ENCODE peak calls at places on chromosome 19, in six cellular contexts. D is Right ventricle myocardium superior; V is uterus; B is C1 segment of cervical spinal cord; W is H54; I is activated CD4-positive, alpha-beta T cell treated with anti-CD3 and anti-CD28 coated beads, Interleukin-2, amount 10 ng/mL, durations not matched to agents 7 days and 5 days. R is an unnamed sample.

GRCh38 chr19:36182612-36183454 is 30.6 kb upstream of the COX7A1 start:
- DNase-seq in I (no peak), B (no peak), D (no peak), W (no peak), V (no peak), R (no peak)

GRCh38 chr19:56595548-56595899 is 422 bp downstream of the ZNF71 start:
- DNase-seq in W (no peak), B (no peak), I (no peak), D (no peak), V (no peak), R (no peak)

GRCh38 chr19:11693505-11694499 is 44.9 kb downstream of the ZNF823 start:
- DNase-seq in V (no peak), D (no peak), W (peak; percentile 20), B (no peak), I (no peak), R (no peak)

GRCh38 chr19:42528354-42529247 is at the start of gene CEACAM1:
- DNase-seq in W (peak; percentile 40), V (peak; percentile 21), B (no peak), D (peak; percentile 61), I (peak; percentile 78), R (peak; percentile 60)

GRCh38 chr19:38319421-38320258 is at the start of gene KCNK6:
- DNase-seq in W (no peak), I (peak; percentile 55), V (peak; percentile 40), B (no peak), D (peak; percentile 69), R (no peak)

GRCh38 chr19:3793799-3794198 is 7.6 kb upstream of the MATK start:
- DNase-seq in B (no peak), V (no peak), I (no peak), D (no peak), W (no peak), R (no peak)

GRCh38 chr19:15246198-15246481 is 13.9 kb upstream of the EPHX3 start:
- DNase-seq in I (no peak), V (no peak), B (no peak), D (no peak), W (no peak), R (no peak)

GRCh38 chr19:33205531-33206260 is 11.6 kb downstream of the LRP3 start:
- DNase-seq in D (no peak), W (no peak), B (no peak), I (no peak), V (no peak), R (no peak)

GRCh38 chr19:16380314-16380695 is 55.7 kb downstream of the KLF2 start:
- DNase-seq in I (no peak), B (no peak), W (no peak), D (no peak), V (no peak), R (no peak)

GRCh38 chr19:30165228-30165813 is 206.9 kb upstream of the ZNF536 start:
- DNase-seq in W (no peak), B (no peak), I (no peak), V (no peak), D (no peak), R (no peak)

GRCh38 chr19:16660763-16661479 is at the start of gene TMEM38A:
- DNase-seq in W (peak; percentile 54), D (peak; percentile 70), V (peak; percentile 26), B (peak; percentile 34), I (peak; percentile 37), R (peak; percentile 44)

GRCh38 chr19:39518458-39518857 is 3.5 kb downstream of the SELENOV start:
- DNase-seq in I (no peak), D (no peak), B (no peak), W (no peak), V (no peak), R (no peak)

GRCh38 chr19:39805120-39805519 is 26.5 kb downstream of the LEUTX start:
- DNase-seq in I (no peak), D (no peak), V (no peak), B (no peak), W (no peak), R (no peak)

GRCh38 chr19:46616631-46617322 is 8.1 kb downstream of the PTGIR start:
- DNase-seq in I (peak; percentile 39), D (peak; percentile 78), B (no peak), V (no peak), W (no peak), R (no peak)

GRCh38 chr19:55365245-55365644 is 2.2 kb upstream of the GARIN5B start:
- DNase-seq in V (no peak), I (no peak), B (no peak), W (no peak), D (no peak), R (no peak)

GRCh38 chr19:11405846-11406643 is 13.1 kb downstream of the RGL3 start:
- DNase-seq in V (no peak), W (no peak), D (no peak), I (peak; percentile 30), B (no peak), R (no peak)

GRCh38 chr19:30153326-30154210 is 211.5 kb downstream of the URI1 start:
- DNase-seq in D (no peak), V (no peak), I (no peak), W (no peak), B (no peak), R (no peak)

GRCh38 chr19:56942749-56943148 is 102.2 kb upstream of the PEG3 start:
- DNase-seq in I (no peak), B (no peak), V (peak; percentile 38), D (peak; percentile 50), W (no peak), R (no peak)

GRCh38 chr19:35114656-35115537 is 726 bp upstream of the FXYD3 start:
- DNase-seq in I (peak; percentile 61), B (peak; percentile 91), V (peak; percentile 69), D (peak; percentile 86), W (peak; percentile 85), R (peak; percentile 33)

GRCh38 chr19:38990949-38991697 is 15.6 kb upstream of the FBXO17 start:
- DNase-seq in B (no peak), D (no peak), V (no peak), W (peak; percentile 49), I (no peak), R (no peak)

GRCh38 chr19:54311486-54311885 is 1.5 kb downstream of the LILRA5 start:
- DNase-seq in B (no peak), I (no peak), V (no peak), W (no peak), D (no peak), R (no peak)

GRCh38 chr19:18379803-18380747 is 5.9 kb upstream of the GDF15 start:
- DNase-seq in D (peak; percentile 90), V (peak; percentile 99), I (no peak), B (no peak), W (peak; percentile 81), R (no peak)

GRCh38 chr19:50401505-50402450 is 17.0 kb upstream of the SPIB start:
- DNase-seq in B (no peak), D (no peak), I (no peak), V (no peak), W (no peak), R (no peak)

GRCh38 chr19:13983213-13983889 is 22.8 kb downstream of the RFX1 start:
- DNase-seq in D (no peak), B (no peak), W (no peak), I (peak; percentile 34), V (no peak), R (no peak)

GRCh38 chr19:40739871-40740703 is 10.2 kb downstream of the ACTMAP start:
- DNase-seq in W (no peak), B (no peak), D (peak; percentile 35), V (no peak), I (no peak), R (no peak)

GRCh38 chr19:54191671-54192453 is 754 bp downstream of the TSEN34 start:
- DNase-seq in D (no peak), W (no peak), V (no peak), B (no peak), I (peak; percentile 28), R (no peak)

GRCh38 chr19:4284176-4284958 is 5.3 kb downstream of the SHD start:
- DNase-seq in D (no peak), W (peak; percentile 74), I (no peak), B (no peak), V (no peak), R (peak; percentile 33)

GRCh38 chr19:40445637-40445944 is 1.5 kb upstream of the SERTAD3 start:
- DNase-seq in V (no peak), B (no peak), W (no peak), D (no peak), I (no peak), R (no peak)

GRCh38 chr19:1079566-1080111 is 12.7 kb downstream of the ARHGAP45 start:
- DNase-seq in B (no peak), W (no peak), V (no peak), D (peak; percentile 42), I (peak; percentile 83), R (no peak)

GRCh38 chr19:4390017-4390861 is 10.1 kb downstream of the SH3GL1 start:
- DNase-seq in B (no peak), D (no peak), I (no peak), W (no peak), V (no peak), R (no peak)

GRCh38 chr19:5628919-5629481 is 6.1 kb downstream of the SAFB start:
- DNase-seq in I (no peak), D (no peak), V (no peak), B (no peak), W (no peak), R (no peak)

GRCh38 chr19:12956446-12957388 is at the start of gene GADD45GIP1:
- DNase-seq in I (peak; percentile 84), B (peak; percentile 31), D (peak; percentile 90), W (no peak), V (peak; percentile 61), R (peak; percentile 86)

GRCh38 chr19:45159971-45160324 is 834 bp downstream of the NKPD1 start:
- DNase-seq in B (no peak), I (no peak), W (no peak), D (no peak), V (no peak), R (no peak)

GRCh38 chr19:46903458-46903857 is 42.7 kb downstream of the ARHGAP35 start:
- DNase-seq in D (no peak), W (no peak), B (no peak), V (no peak), I (no peak), R (no peak)

GRCh38 chr19:13794388-13794751 is 873 bp upstream of the ZSWIM4 start:
- DNase-seq in W (no peak), B (no peak), V (peak; percentile 91), I (no peak), D (peak; percentile 85), R (no peak)

GRCh38 chr19:8915997-8916396 is 83.8 kb downstream of the MBD3L1 start:
- DNase-seq in B (no peak), D (no peak), V (no peak), I (no peak), W (no peak), R (no peak)

GRCh38 chr19:33522371-33522662 is 726 bp upstream of the PEPD start:
- DNase-seq in D (no peak), W (no peak), I (no peak), B (no peak), V (no peak), R (no peak)